ENCODE peak calls at places on chromosome 1, in eight cellular contexts. One of them, this sample, is unnamed.

GRCh38 chr1:69929278-69930057 is 275.9 kb downstream of the LRRC40 start:
- DNase-seq in C1 segment of cervical spinal cord: no peak
- DNase-seq in GDM1: no peak
- DNase-seq in head of caudate nucleus: no peak
- DNase-seq in hypothalamus: no peak
- DNase-seq in stromal cell of bone marrow: no peak
- DNase-seq in stimulated activated CD8-positive, alpha-beta memory T cell treated with anti-CD3 and anti-CD28 coated beads, Interleukin-12 subunit alpha, Interleukin-12 subunit beta, amount 100 ng/mL, for 1 hour: no peak
- DNase-seq in EL: no peak
- DNase-seq in this sample: no peak

GRCh38 chr1:109788695-109789521 is 25.2 kb upstream of the EPS8L3 start:
- DNase-seq in C1 segment of cervical spinal cord: no peak
- DNase-seq in GDM1: peak; percentile 72
- DNase-seq in head of caudate nucleus: no peak
- DNase-seq in hypothalamus: no peak
- DNase-seq in stromal cell of bone marrow: no peak
- DNase-seq in stimulated activated CD8-positive, alpha-beta memory T cell treated with anti-CD3 and anti-CD28 coated beads, Interleukin-12 subunit alpha, Interleukin-12 subunit beta, amount 100 ng/mL, for 1 hour: no peak
- DNase-seq in EL: no peak
- DNase-seq in this sample: peak; percentile 89

GRCh38 chr1:41626146-41626545 is 141.7 kb upstream of the EDN2 start:
- DNase-seq in C1 segment of cervical spinal cord: no peak
- DNase-seq in GDM1: no peak
- DNase-seq in head of caudate nucleus: no peak
- DNase-seq in hypothalamus: no peak
- DNase-seq in stromal cell of bone marrow: no peak
- DNase-seq in stimulated activated CD8-positive, alpha-beta memory T cell treated with anti-CD3 and anti-CD28 coated beads, Interleukin-12 subunit alpha, Interleukin-12 subunit beta, amount 100 ng/mL, for 1 hour: no peak
- DNase-seq in EL: peak; percentile 57
- DNase-seq in this sample: no peak

GRCh38 chr1:241990040-241990439 is 8.9 kb downstream of the MAP1LC3C start:
- DNase-seq in C1 segment of cervical spinal cord: peak; percentile 39
- DNase-seq in GDM1: no peak
- DNase-seq in head of caudate nucleus: peak; percentile 25
- DNase-seq in hypothalamus: peak; percentile 51
- DNase-seq in stromal cell of bone marrow: peak; percentile 92
- DNase-seq in stimulated activated CD8-positive, alpha-beta memory T cell treated with anti-CD3 and anti-CD28 coated beads, Interleukin-12 subunit alpha, Interleukin-12 subunit beta, amount 100 ng/mL, for 1 hour: no peak
- DNase-seq in EL: peak; percentile 98
- DNase-seq in this sample: no peak

GRCh38 chr1:25771246-25772114 is 28.5 kb upstream of the SELENON start:
- DNase-seq in C1 segment of cervical spinal cord: no peak
- DNase-seq in GDM1: peak; percentile 73
- DNase-seq in head of caudate nucleus: no peak
- DNase-seq in hypothalamus: no peak
- DNase-seq in stromal cell of bone marrow: no peak
- DNase-seq in stimulated activated CD8-positive, alpha-beta memory T cell treated with anti-CD3 and anti-CD28 coated beads, Interleukin-12 subunit alpha, Interleukin-12 subunit beta, amount 100 ng/mL, for 1 hour: no peak
- DNase-seq in EL: no peak
- DNase-seq in this sample: no peak

GRCh38 chr1:81165963-81166362 is 634.8 kb upstream of the ADGRL2 start:
- DNase-seq in C1 segment of cervical spinal cord: no peak
- DNase-seq in GDM1: no peak
- DNase-seq in head of caudate nucleus: no peak
- DNase-seq in hypothalamus: no peak
- DNase-seq in stromal cell of bone marrow: no peak
- DNase-seq in stimulated activated CD8-positive, alpha-beta memory T cell treated with anti-CD3 and anti-CD28 coated beads, Interleukin-12 subunit alpha, Interleukin-12 subunit beta, amount 100 ng/mL, for 1 hour: no peak
- DNase-seq in EL: peak; percentile 11
- DNase-seq in this sample: no peak

GRCh38 chr1:77394166-77394565 is 112.3 kb downstream of the AK5 start:
- DNase-seq in C1 segment of cervical spinal cord: no peak
- DNase-seq in GDM1: no peak
- DNase-seq in head of caudate nucleus: no peak
- DNase-seq in hypothalamus: no peak
- DNase-seq in stromal cell of bone marrow: no peak
- DNase-seq in stimulated activated CD8-positive, alpha-beta memory T cell treated with anti-CD3 and anti-CD28 coated beads, Interleukin-12 subunit alpha, Interleukin-12 subunit beta, amount 100 ng/mL, for 1 hour: no peak
- DNase-seq in EL: peak; percentile 78
- DNase-seq in this sample: no peak

GRCh38 chr1:156430809-156431208 is 61.8 kb downstream of the RHBG start:
- DNase-seq in C1 segment of cervical spinal cord: no peak
- DNase-seq in GDM1: no peak
- DNase-seq in head of caudate nucleus: no peak
- DNase-seq in hypothalamus: no peak
- DNase-seq in stromal cell of bone marrow: no peak
- DNase-seq in stimulated activated CD8-positive, alpha-beta memory T cell treated with anti-CD3 and anti-CD28 coated beads, Interleukin-12 subunit alpha, Interleukin-12 subunit beta, amount 100 ng/mL, for 1 hour: no peak
- DNase-seq in EL: no peak
- DNase-seq in this sample: no peak

GRCh38 chr1:16436946-16437474 is at the start of gene SPATA21:
- DNase-seq in C1 segment of cervical spinal cord: no peak
- DNase-seq in GDM1: no peak
- DNase-seq in head of caudate nucleus: peak; percentile 54
- DNase-seq in hypothalamus: no peak
- DNase-seq in stromal cell of bone marrow: no peak
- DNase-seq in stimulated activated CD8-positive, alpha-beta memory T cell treated with anti-CD3 and anti-CD28 coated beads, Interleukin-12 subunit alpha, Interleukin-12 subunit beta, amount 100 ng/mL, for 1 hour: no peak
- DNase-seq in EL: no peak
- DNase-seq in this sample: no peak

GRCh38 chr1:38941527-38942019 is at the start of gene RHBDL2:
- DNase-seq in C1 segment of cervical spinal cord: no peak
- DNase-seq in GDM1: no peak
- DNase-seq in head of caudate nucleus: peak; percentile 69
- DNase-seq in hypothalamus: peak; percentile 75
- DNase-seq in stromal cell of bone marrow: peak; percentile 48
- DNase-seq in stimulated activated CD8-positive, alpha-beta memory T cell treated with anti-CD3 and anti-CD28 coated beads, Interleukin-12 subunit alpha, Interleukin-12 subunit beta, amount 100 ng/mL, for 1 hour: no peak
- DNase-seq in EL: peak; percentile 52
- DNase-seq in this sample: no peak

GRCh38 chr1:19427087-19427781 is 58.1 kb downstream of the CAPZB start:
- DNase-seq in C1 segment of cervical spinal cord: no peak
- DNase-seq in GDM1: no peak
- DNase-seq in head of caudate nucleus: no peak
- DNase-seq in hypothalamus: no peak
- DNase-seq in stromal cell of bone marrow: no peak
- DNase-seq in stimulated activated CD8-positive, alpha-beta memory T cell treated with anti-CD3 and anti-CD28 coated beads, Interleukin-12 subunit alpha, Interleukin-12 subunit beta, amount 100 ng/mL, for 1 hour: no peak
- DNase-seq in EL: peak; percentile 60
- DNase-seq in this sample: no peak

This sample was measured in CMK.